ENCODE peak calls at places on chromosome 21, in five cellular contexts. H is A549, Y is GM23338, B is GM12878, S is HepG2. O is an unnamed sample.

GRCh38 chr21:39675595-39675994 is 62.9 kb downstream of the B3GALT5 start:
- DNase-seq in H (no peak), S (no peak), B (no peak), Y (peak; percentile 57), O (no peak)

GRCh38 chr21:29300547-29301138 is 1.9 kb downstream of the BACH1 start:
- DNase-seq in B (peak; percentile 92), H (no peak), Y (no peak), S (no peak), O (no peak)

GRCh38 chr21:45266518-45267389 is 20.9 kb downstream of the POFUT2 start:
- DNase-seq in Y (no peak), B (no peak), H (no peak), S (no peak), O (no peak)

GRCh38 chr21:45598109-45598508 is 45.4 kb upstream of the PCBP3 start:
- DNase-seq in B (no peak), H (no peak), Y (no peak), S (no peak), O (no peak)

GRCh38 chr21:26965567-26966359 is 1.1 kb downstream of the ADAMTS5 start:
- DNase-seq in Y (peak; percentile 89), S (no peak), B (no peak), H (no peak), O (no peak)

GRCh38 chr21:28445081-28445830 is 547.4 kb downstream of the LTN1 start:
- DNase-seq in B (no peak), Y (no peak), H (no peak), S (no peak), O (no peak)

GRCh38 chr21:31282095-31282709 is 61.9 kb downstream of the TIAM1 start:
- DNase-seq in S (no peak), B (no peak), H (no peak), Y (no peak), O (peak; percentile 57)

GRCh38 chr21:29302340-29302991 is 3.7 kb downstream of the BACH1 start:
- DNase-seq in B (no peak), Y (no peak), S (no peak), H (no peak), O (no peak)

GRCh38 chr21:21163904-21164303 is 165.7 kb downstream of the NCAM2 start:
- DNase-seq in S (peak; percentile 26), H (peak; percentile 28), Y (peak; percentile 78), B (no peak), O (peak; percentile 85)

GRCh38 chr21:29403922-29404538 is 105.3 kb downstream of the BACH1 start:
- DNase-seq in H (peak; percentile 3), S (no peak), Y (no peak), B (no peak), O (no peak)

GRCh38 chr21:33976082-33976979 is 60.7 kb upstream of the ATP5PO start:
- DNase-seq in S (peak; percentile 65), Y (peak; percentile 42), B (peak; percentile 90), H (peak; percentile 67), O (peak; percentile 86)

GRCh38 chr21:44057960-44058651 is 46.0 kb downstream of the TRAPPC10 start:
- DNase-seq in S (no peak), Y (no peak), H (no peak), B (no peak), O (no peak)

DNA sequence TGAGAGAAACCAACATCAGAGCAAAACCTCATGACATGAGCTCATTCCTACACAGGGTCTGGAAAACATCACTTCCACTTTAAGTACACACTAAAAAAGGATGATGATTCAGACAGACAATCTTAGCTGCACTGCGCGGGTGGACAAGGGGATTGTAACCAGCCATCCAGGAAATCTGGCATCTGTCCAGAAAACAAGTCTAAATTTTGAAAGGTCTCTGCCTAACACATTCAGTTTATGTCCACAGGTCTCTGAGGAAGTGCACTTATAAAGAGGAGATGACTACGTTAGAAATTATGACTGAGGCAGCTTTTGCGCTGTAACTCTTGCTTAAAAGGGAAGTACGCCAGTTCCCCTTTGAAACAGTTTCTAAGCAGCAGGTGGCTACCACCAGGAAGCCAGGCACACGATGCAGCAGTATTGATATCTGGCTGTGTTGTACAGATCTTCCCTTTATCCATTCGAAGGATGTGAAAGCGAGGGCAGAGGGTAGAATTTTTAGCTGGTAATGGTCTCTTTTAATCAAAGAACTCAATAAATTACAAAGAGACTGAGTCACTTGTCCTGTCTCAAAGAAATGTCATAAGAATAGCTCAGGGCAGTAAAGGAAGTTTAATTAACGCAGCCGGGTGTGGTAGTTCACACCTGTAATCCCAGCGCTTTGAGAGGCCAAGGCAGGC is 128.0 kb downstream of the SETD4 start:
- DNase-seq in Y (no peak), S (no peak), H (peak; percentile 13), B (peak; percentile 36), O (peak; percentile 31)
- TF ChIP-seq JUNB in Y (no peak), S (no peak), H (no peak), B (peak; percentile 10), O (no peak)

DNA sequence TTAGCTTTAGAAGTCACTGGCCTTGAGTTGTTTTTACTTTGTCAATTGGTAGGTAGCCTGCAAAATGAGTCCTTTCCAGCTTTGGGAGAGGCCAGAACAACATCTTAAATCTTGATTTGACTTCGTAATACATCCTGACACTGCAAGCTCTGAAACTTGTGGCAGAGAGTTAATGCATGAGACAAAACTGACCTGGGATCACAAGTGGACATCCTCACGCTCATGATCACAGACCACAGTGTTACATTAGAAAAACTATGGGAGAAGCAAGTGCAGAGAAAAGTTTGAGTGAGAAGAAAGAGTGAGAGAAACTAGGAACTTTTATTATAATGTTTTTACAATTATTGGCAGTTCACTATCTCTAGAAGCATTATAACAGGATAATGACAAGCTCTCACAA is 550.9 kb downstream of the USP25 start:
- DNase-seq in H (no peak), Y (no peak), S (no peak), B (no peak), O (no peak)
- TF ChIP-seq JUNB in H (no peak), Y (no peak), S (no peak), B (no peak), O (no peak)

DNA sequence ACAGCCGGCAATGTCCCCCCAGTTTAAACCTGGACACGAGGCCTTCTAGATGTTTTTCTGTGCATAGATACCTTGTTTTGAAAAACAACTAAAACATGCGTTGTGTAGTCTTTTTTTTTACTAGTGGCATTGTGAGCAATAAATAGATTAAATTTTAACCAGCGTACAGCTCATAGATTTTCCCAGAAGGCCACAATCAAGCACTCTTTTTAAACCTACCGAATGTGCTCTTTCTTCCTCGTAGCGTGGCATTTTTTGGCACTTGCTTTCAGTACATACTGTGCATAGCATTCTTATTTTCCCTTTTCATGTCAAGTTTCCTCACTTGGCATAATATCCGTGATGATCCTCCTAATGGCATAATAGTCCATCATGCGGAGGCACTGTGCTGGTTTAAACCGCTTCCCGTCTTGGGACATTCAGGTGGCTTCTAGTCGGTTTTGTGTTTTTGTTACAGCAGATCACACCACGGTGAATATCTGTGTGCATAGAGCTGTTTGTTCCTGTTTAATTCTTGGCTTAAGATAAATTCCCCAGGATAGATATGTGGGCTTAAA is 95.3 kb downstream of the PDE9A start:
- DNase-seq in S (no peak), H (no peak), Y (no peak), B (no peak), O (no peak)
- TF ChIP-seq JUNB in S (no peak), H (no peak), Y (no peak), B (no peak), O (no peak)

DNA sequence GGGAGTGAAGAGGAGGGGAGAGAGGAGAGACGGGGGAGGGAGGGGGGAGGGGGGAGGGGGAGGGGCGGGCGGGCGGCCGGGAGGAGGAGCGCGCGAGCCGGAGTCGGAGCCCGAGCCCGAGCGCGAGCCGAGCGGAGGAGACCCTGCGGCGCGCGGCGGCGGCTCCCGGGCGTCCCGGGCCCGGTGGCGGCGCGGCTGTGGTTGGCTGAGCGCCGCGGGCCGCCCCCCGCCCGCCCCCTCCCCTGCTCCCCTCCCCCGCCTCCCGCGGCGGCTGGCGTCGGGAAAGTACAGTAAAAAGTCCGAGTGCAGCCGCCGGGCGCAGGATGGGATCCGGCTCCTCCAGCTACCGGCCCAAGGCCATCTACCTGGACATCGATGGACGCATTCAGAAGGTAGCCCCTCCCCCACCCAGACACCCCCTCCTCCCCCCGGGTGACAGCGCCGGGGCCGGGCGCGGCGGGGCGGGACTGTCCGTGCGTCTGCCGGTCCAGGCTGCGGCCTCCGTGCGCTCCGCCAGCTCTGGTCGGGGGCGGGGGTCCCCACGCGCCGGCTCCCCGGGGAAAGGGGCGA is at the start of gene PDE9A:
- DNase-seq in B (no peak), H (no peak), S (no peak), Y (peak; percentile 80), O (peak; percentile 82)
- TF ChIP-seq JUNB in B (no peak), H (no peak), S (no peak), Y (no peak), O (no peak)

DNA sequence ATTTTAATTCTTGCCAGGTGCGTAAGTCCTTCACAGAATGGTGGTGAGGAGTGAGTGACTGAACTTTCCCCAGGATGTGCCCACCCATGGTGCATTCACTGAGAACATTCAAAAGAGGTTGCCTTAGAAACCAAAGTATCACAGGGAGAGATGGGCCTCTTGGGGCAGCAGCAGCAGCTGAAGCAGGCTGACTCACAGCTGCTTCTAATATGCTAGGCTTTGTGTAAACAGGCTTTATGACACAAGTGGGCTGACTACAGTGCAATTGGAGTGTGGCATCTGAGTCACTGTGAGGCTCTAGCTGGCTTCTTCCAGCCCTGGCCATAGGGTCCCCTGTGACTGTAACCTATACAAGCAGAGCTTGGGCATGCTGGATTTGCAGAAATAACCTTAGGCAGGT is 12.6 kb downstream of the PIGP start:
- DNase-seq in B (no peak), H (peak; percentile 86), S (peak; percentile 89), Y (peak; percentile 80), O (no peak)
- TF ChIP-seq JUNB in B (no peak), H (no peak), S (no peak), Y (no peak), O (no peak)

DNA sequence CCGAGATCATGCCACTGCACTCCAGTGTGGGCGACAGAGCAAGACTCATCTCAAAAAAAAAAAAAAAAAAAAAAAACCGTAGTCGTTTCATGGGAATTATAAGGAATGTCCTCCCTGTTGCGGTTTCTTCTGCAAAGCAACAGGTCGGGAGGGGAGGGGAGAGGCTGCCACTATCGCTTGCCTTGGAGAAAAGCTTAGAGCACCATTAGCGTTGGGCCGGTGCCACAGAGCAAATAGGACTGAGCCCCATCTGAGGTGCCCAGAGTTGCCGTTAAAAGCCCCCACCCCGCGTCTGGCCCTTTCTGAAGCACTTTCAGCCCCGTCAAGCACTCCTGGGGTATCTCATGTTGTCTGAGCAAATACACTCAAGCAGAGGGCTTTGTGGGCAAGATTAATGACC is 2.2 kb downstream of the RIPPLY3 start:
- DNase-seq in H (no peak), Y (peak; percentile 35), S (no peak), B (no peak), O (no peak)
- TF ChIP-seq JUNB in H (no peak), Y (no peak), S (no peak), B (no peak), O (no peak)

O was measured in K562.